ENCODE peak calls at places on chromosomes 4 and X, in seven cellular contexts. One of them, this sample, is unnamed. For H3K4me1, the result is how much of the 10 kb centered on the place peaks cover.

GRCh38 chrX:155086202-155086840 is 15.0 kb downstream of the BRCC3 start:
- DNase-seq in iPS DF 6.9: peak
- DNase-seq in A549: peak
- DNase-seq in adipocyte: peak
- DNase-seq in psoas muscle: no peak
- DNase-seq in cardiac muscle cell: peak
- DNase-seq in pancreas: no peak
- DNase-seq in this sample: no peak

GRCh38 chr4:87019243-87019817 is 84.5 kb downstream of the AFF1 start:
- DNase-seq in adipocyte: no peak
- DNase-seq in pancreas: no peak
- DNase-seq in iPS DF 6.9: no peak
- DNase-seq in A549: no peak
- DNase-seq in cardiac muscle cell: no peak
- DNase-seq in psoas muscle: no peak
- DNase-seq in this sample: no peak

GRCh38 chr4:6701371-6701770 is 7.7 kb downstream of the S100P start:
- DNase-seq in iPS DF 6.9: peak
- DNase-seq in psoas muscle: no peak
- DNase-seq in cardiac muscle cell: no peak
- DNase-seq in A549: no peak
- DNase-seq in adipocyte: no peak
- DNase-seq in pancreas: no peak
- DNase-seq in this sample: no peak

GRCh38 chr4:77820836-77821561 is 1.8 kb upstream of the CNOT6L start:
- DNase-seq in cardiac muscle cell: no peak
- DNase-seq in pancreas: no peak
- DNase-seq in adipocyte: peak
- DNase-seq in iPS DF 6.9: no peak
- DNase-seq in psoas muscle: no peak
- DNase-seq in A549: no peak
- DNase-seq in this sample: no peak

GRCh38 chrX:11429543-11430085 is 136.4 kb downstream of the AMELX start:
- DNase-seq in adipocyte: no peak
- DNase-seq in A549: no peak
- DNase-seq in psoas muscle: no peak
- DNase-seq in cardiac muscle cell: no peak
- DNase-seq in pancreas: no peak
- DNase-seq in iPS DF 6.9: no peak
- DNase-seq in this sample: no peak

GRCh38 chr4:113436360-113436759 is 325.2 kb downstream of the CAMK2D start:
- DNase-seq in adipocyte: peak
- DNase-seq in A549: no peak
- DNase-seq in psoas muscle: no peak
- DNase-seq in cardiac muscle cell: no peak
- DNase-seq in iPS DF 6.9: no peak
- DNase-seq in pancreas: no peak
- DNase-seq in this sample: no peak

GRCh38 chr4:114599231-114600065 is 841 bp downstream of the UGT8 start:
- DNase-seq in adipocyte: peak
- DNase-seq in pancreas: peak
- DNase-seq in iPS DF 6.9: peak
- DNase-seq in A549: no peak
- DNase-seq in psoas muscle: no peak
- DNase-seq in cardiac muscle cell: peak
- DNase-seq in this sample: peak

GRCh38 chrX:10833299-10834169 is 213.1 kb upstream of the MID1 start:
- DNase-seq in psoas muscle: no peak
- DNase-seq in A549: no peak
- DNase-seq in iPS DF 6.9: peak
- DNase-seq in pancreas: peak
- DNase-seq in cardiac muscle cell: peak
- DNase-seq in adipocyte: peak
- DNase-seq in this sample: peak

GRCh38 chr4:87007345-87008181 is 72.8 kb downstream of the AFF1 start:
- DNase-seq in psoas muscle: peak
- DNase-seq in A549: no peak
- DNase-seq in pancreas: peak
- DNase-seq in cardiac muscle cell: peak
- DNase-seq in iPS DF 6.9: no peak
- DNase-seq in adipocyte: peak
- DNase-seq in this sample: peak

GRCh38 chrX:64093761-64094160 is 111.7 kb downstream of the AMER1 start:
- DNase-seq in psoas muscle: no peak
- DNase-seq in iPS DF 6.9: no peak
- DNase-seq in adipocyte: peak
- DNase-seq in pancreas: no peak
- DNase-seq in A549: no peak
- DNase-seq in cardiac muscle cell: peak
- DNase-seq in this sample: no peak

GRCh38 chr4:91958651-91959050 is 345.1 kb upstream of the GRID2 start:
- DNase-seq in adipocyte: peak
- DNase-seq in psoas muscle: no peak
- DNase-seq in pancreas: no peak
- DNase-seq in iPS DF 6.9: peak
- DNase-seq in cardiac muscle cell: no peak
- DNase-seq in A549: no peak
- DNase-seq in this sample: no peak

GRCh38 chr4:152696764-152697250 is 17.0 kb upstream of the TMEM154 start:
- DNase-seq in cardiac muscle cell: no peak
- DNase-seq in A549: no peak
- DNase-seq in adipocyte: peak
- DNase-seq in iPS DF 6.9: no peak
- DNase-seq in pancreas: no peak
- DNase-seq in psoas muscle: no peak
- DNase-seq in this sample: no peak

GRCh38 chrX:153723351-153724251 is 586 bp downstream of the BCAP31 start:
- DNase-seq in A549: peak
- DNase-seq in adipocyte: peak
- DNase-seq in pancreas: no peak
- DNase-seq in psoas muscle: no peak
- DNase-seq in cardiac muscle cell: peak
- DNase-seq in iPS DF 6.9: no peak
- DNase-seq in this sample: peak

GRCh38 chrX:81301877-81302276 is 100.0 kb downstream of the SH3BGRL start:
- DNase-seq in cardiac muscle cell: no peak
- DNase-seq in adipocyte: no peak
- DNase-seq in A549: no peak
- DNase-seq in pancreas: no peak
- DNase-seq in psoas muscle: no peak
- DNase-seq in iPS DF 6.9: no peak
- DNase-seq in this sample: no peak

GRCh38 chr4:10620935-10621488 is 63.6 kb downstream of the CLNK start:
- DNase-seq in pancreas: no peak
- DNase-seq in iPS DF 6.9: no peak
- DNase-seq in A549: no peak
- DNase-seq in psoas muscle: no peak
- DNase-seq in adipocyte: no peak
- DNase-seq in cardiac muscle cell: peak
- DNase-seq in this sample: no peak

GRCh38 chrX:288561-288991 is 7.4 kb downstream of the PLCXD1 start:
- DNase-seq in cardiac muscle cell: no peak
- DNase-seq in pancreas: peak
- DNase-seq in A549: no peak
- DNase-seq in iPS DF 6.9: no peak
- DNase-seq in adipocyte: no peak
- DNase-seq in psoas muscle: no peak
- DNase-seq in this sample: peak

GRCh38 chr4:94472056-94472826 is 20.5 kb downstream of the PDLIM5 start:
- DNase-seq in psoas muscle: no peak
- DNase-seq in iPS DF 6.9: no peak
- DNase-seq in pancreas: no peak
- DNase-seq in A549: no peak
- DNase-seq in cardiac muscle cell: no peak
- DNase-seq in adipocyte: peak
- DNase-seq in this sample: no peak

GRCh38 chr4:1043658-1044468 is 32.4 kb downstream of the FGFRL1 start:
- DNase-seq in adipocyte: peak
- DNase-seq in psoas muscle: peak
- DNase-seq in cardiac muscle cell: no peak
- DNase-seq in A549: peak
- DNase-seq in iPS DF 6.9: no peak
- DNase-seq in pancreas: peak
- DNase-seq in this sample: peak

GRCh38 chr4:43765514-43765913 is 683.1 kb downstream of the KCTD8 start:
- DNase-seq in adipocyte: no peak
- DNase-seq in cardiac muscle cell: no peak
- DNase-seq in iPS DF 6.9: no peak
- DNase-seq in psoas muscle: no peak
- DNase-seq in A549: no peak
- DNase-seq in pancreas: no peak
- DNase-seq in this sample: no peak

GRCh38 chr4:43763029-43763610 is 685.5 kb downstream of the KCTD8 start:
- DNase-seq in A549: no peak
- DNase-seq in iPS DF 6.9: no peak
- DNase-seq in pancreas: no peak
- DNase-seq in adipocyte: no peak
- DNase-seq in cardiac muscle cell: no peak
- DNase-seq in psoas muscle: no peak
- DNase-seq in this sample: no peak

GRCh38 chr4:43766648-43767047 is 682.0 kb downstream of the KCTD8 start:
- DNase-seq in iPS DF 6.9: no peak
- DNase-seq in adipocyte: no peak
- DNase-seq in pancreas: no peak
- DNase-seq in psoas muscle: no peak
- DNase-seq in cardiac muscle cell: no peak
- DNase-seq in A549: no peak
- DNase-seq in this sample: no peak
- H3K4me3 ChIP-seq in iPS DF 6.9: no peak
- H3K4me3 ChIP-seq in adipocyte: no peak
- H3K4me3 ChIP-seq in pancreas: no peak
- H3K4me3 ChIP-seq in psoas muscle: no peak
- H3K4me3 ChIP-seq in cardiac muscle cell: no peak
- H3K4me3 ChIP-seq in A549: no peak
- H3K4me3 ChIP-seq in this sample: no peak

DNA sequence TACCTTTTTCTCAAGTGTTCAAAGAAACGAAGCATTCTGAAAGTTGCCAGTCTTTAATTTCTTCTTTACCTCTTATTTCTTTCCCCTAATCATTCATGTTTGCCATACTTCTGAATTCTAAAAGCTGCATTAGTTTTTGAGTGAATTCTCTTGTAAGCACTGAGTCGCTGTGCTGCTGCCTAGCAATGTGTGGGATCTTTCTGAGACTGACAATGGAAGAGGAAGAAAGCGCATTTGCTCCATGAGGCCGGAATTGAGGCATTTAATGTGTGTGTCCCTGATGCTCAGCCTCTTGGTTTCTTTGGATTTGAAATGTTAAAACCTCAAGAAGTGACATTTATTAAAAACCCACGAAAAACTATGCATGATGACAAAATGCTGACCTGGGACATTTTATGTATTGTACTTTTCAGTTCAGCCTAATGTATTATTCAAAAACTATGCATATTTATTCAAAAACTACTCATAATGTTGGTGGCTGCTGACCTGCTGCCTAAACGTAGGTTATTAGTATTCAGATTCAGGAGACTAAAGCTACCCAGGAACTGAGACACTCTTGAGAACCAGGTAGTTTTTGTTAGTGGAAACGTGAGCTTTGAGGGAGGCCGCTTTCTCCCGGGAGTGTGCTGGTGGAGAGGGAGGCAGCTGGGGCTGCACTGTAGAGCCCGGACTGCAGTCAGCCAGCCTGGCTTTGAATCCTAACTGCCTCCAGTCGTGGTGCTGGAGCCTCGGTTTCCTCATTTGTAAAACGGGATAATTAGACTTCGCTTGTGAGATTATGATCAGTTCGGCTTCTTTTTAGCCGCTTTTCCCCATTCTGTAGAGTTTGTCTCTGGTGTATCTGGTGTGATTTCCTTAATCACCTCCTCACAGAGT is 11.3 kb downstream of the RGS12 start:
- DNase-seq in adipocyte: no peak
- DNase-seq in cardiac muscle cell: no peak
- DNase-seq in iPS DF 6.9: no peak
- DNase-seq in psoas muscle: no peak
- DNase-seq in A549: no peak
- DNase-seq in pancreas: no peak
- DNase-seq in this sample: peak
- H3K4me1 ChIP-seq in adipocyte: under half
- H3K4me1 ChIP-seq in cardiac muscle cell: under half
- H3K4me1 ChIP-seq in iPS DF 6.9: under half
- H3K4me1 ChIP-seq in psoas muscle: under half
- H3K4me1 ChIP-seq in A549: under half
- H3K4me1 ChIP-seq in pancreas: under half
- H3K4me1 ChIP-seq in this sample: under half

GRCh38 chr4:169619518-169619957 is 840 bp upstream of the CLCN3 start:
- DNase-seq in iPS DF 6.9: no peak
- DNase-seq in pancreas: peak
- DNase-seq in cardiac muscle cell: peak
- DNase-seq in adipocyte: peak
- DNase-seq in psoas muscle: no peak
- DNase-seq in A549: peak
- DNase-seq in this sample: no peak

GRCh38 chr4:169618286-169618685 is 2.1 kb upstream of the CLCN3 start:
- DNase-seq in cardiac muscle cell: no peak
- DNase-seq in A549: no peak
- DNase-seq in adipocyte: no peak
- DNase-seq in psoas muscle: no peak
- DNase-seq in pancreas: no peak
- DNase-seq in iPS DF 6.9: no peak
- DNase-seq in this sample: no peak

GRCh38 chr4:169617306-169617705 is 3.1 kb upstream of the CLCN3 start:
- DNase-seq in psoas muscle: no peak
- DNase-seq in adipocyte: no peak
- DNase-seq in iPS DF 6.9: no peak
- DNase-seq in A549: no peak
- DNase-seq in pancreas: no peak
- DNase-seq in cardiac muscle cell: no peak
- DNase-seq in this sample: no peak

GRCh38 chr4:169619958-169620845 is at the start of gene CLCN3:
- DNase-seq in iPS DF 6.9: peak
- DNase-seq in adipocyte: peak
- DNase-seq in A549: peak
- DNase-seq in pancreas: peak
- DNase-seq in psoas muscle: peak
- DNase-seq in cardiac muscle cell: peak
- DNase-seq in this sample: peak

GRCh38 chr4:169618986-169619385 is 1.4 kb upstream of the CLCN3 start:
- DNase-seq in A549: no peak
- DNase-seq in iPS DF 6.9: no peak
- DNase-seq in pancreas: no peak
- DNase-seq in psoas muscle: no peak
- DNase-seq in adipocyte: no peak
- DNase-seq in cardiac muscle cell: no peak
- DNase-seq in this sample: no peak
- H3K4me3 ChIP-seq in A549: peak
- H3K4me3 ChIP-seq in iPS DF 6.9: no peak
- H3K4me3 ChIP-seq in pancreas: no peak
- H3K4me3 ChIP-seq in psoas muscle: peak
- H3K4me3 ChIP-seq in adipocyte: peak
- H3K4me3 ChIP-seq in cardiac muscle cell: peak
- H3K4me3 ChIP-seq in this sample: peak

DNA sequence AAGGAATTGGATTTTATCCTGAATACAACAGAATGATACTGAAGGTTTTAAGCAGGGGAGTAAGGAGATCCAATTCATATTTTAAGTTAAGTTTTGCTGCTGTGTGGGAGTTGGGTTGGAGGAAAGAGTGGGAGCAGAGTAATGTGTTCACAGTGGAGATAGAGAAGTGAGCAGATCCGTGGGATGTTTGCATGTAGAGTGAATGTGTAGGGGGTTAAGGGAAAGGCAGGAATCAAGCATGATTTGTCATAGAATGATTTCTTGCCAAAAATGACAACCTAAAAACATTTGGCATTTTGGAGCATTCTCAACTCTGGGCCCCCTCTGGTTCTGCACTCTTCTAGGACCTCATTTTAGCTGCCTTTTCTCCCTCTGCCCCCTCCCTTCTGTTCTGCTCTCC is 76.6 kb downstream of the ARHGAP10 start:
- DNase-seq in A549: no peak
- DNase-seq in adipocyte: no peak
- DNase-seq in cardiac muscle cell: no peak
- DNase-seq in psoas muscle: no peak
- DNase-seq in iPS DF 6.9: no peak
- DNase-seq in pancreas: no peak
- DNase-seq in this sample: no peak
- H3K4me1 ChIP-seq in A549: under half
- H3K4me1 ChIP-seq in adipocyte: under half
- H3K4me1 ChIP-seq in cardiac muscle cell: under half
- H3K4me1 ChIP-seq in psoas muscle: under half
- H3K4me1 ChIP-seq in iPS DF 6.9: under half
- H3K4me1 ChIP-seq in pancreas: under half
- H3K4me1 ChIP-seq in this sample: under half

This sample was measured in left lung.